ENCODE peak calls at places on chromosomes 3 and 15, in four cellular contexts. One of them, this sample, is unnamed.

GRCh38 chr3:7285502-7285901 is 424.6 kb downstream of the GRM7 start:
- DNase-seq in AG04450: no peak
- DNase-seq in Peyer's patch: no peak
- DNase-seq in dorsolateral prefrontal cortex: no peak
- DNase-seq in this sample: no peak

GRCh38 chr3:63128380-63128779 is 149.7 kb upstream of the SYNPR start:
- DNase-seq in AG04450: no peak
- DNase-seq in Peyer's patch: no peak
- DNase-seq in dorsolateral prefrontal cortex: no peak
- DNase-seq in this sample: no peak

GRCh38 chr3:62057339-62058047 is 315.9 kb downstream of the FEZF2 start:
- DNase-seq in AG04450: no peak
- DNase-seq in dorsolateral prefrontal cortex: no peak
- DNase-seq in Peyer's patch: no peak
- DNase-seq in this sample: no peak

GRCh38 chr15:69504352-69505040 is 51.9 kb downstream of the RPLP1 start:
- DNase-seq in dorsolateral prefrontal cortex: no peak
- DNase-seq in Peyer's patch: no peak
- DNase-seq in AG04450: no peak
- DNase-seq in this sample: no peak

GRCh38 chr3:38168988-38169363 is 3.6 kb downstream of the OXSR1 start:
- DNase-seq in dorsolateral prefrontal cortex: no peak
- DNase-seq in AG04450: no peak
- DNase-seq in Peyer's patch: no peak
- DNase-seq in this sample: no peak

GRCh38 chr3:108953210-108953609 is 469 bp downstream of the GUCA1C start:
- DNase-seq in dorsolateral prefrontal cortex: no peak
- DNase-seq in AG04450: no peak
- DNase-seq in Peyer's patch: no peak
- DNase-seq in this sample: no peak

GRCh38 chr3:43340403-43340802 is 54.1 kb downstream of the SNRK start:
- DNase-seq in dorsolateral prefrontal cortex: no peak
- DNase-seq in AG04450: no peak
- DNase-seq in Peyer's patch: no peak
- DNase-seq in this sample: no peak

GRCh38 chr3:21705769-21706168 is 45.2 kb downstream of the ZNF385D start:
- DNase-seq in AG04450: no peak
- DNase-seq in dorsolateral prefrontal cortex: peak
- DNase-seq in Peyer's patch: no peak
- DNase-seq in this sample: no peak

GRCh38 chr3:38054166-38054991 is 15.4 kb downstream of the DLEC1 start:
- DNase-seq in AG04450: no peak
- DNase-seq in dorsolateral prefrontal cortex: no peak
- DNase-seq in Peyer's patch: no peak
- DNase-seq in this sample: no peak

GRCh38 chr3:179082416-179082815 is 10.8 kb upstream of the ZMAT3 start:
- DNase-seq in AG04450: no peak
- DNase-seq in dorsolateral prefrontal cortex: no peak
- DNase-seq in Peyer's patch: no peak
- DNase-seq in this sample: no peak

GRCh38 chr3:60246361-60246760 is 1004.9 kb downstream of the FHIT start:
- DNase-seq in dorsolateral prefrontal cortex: no peak
- DNase-seq in AG04450: no peak
- DNase-seq in Peyer's patch: no peak
- DNase-seq in this sample: no peak

GRCh38 chr3:42134867-42135464 is 43.8 kb downstream of the TRAK1 start:
- DNase-seq in Peyer's patch: peak
- DNase-seq in AG04450: no peak
- DNase-seq in dorsolateral prefrontal cortex: no peak
- DNase-seq in this sample: no peak

GRCh38 chr15:80823995-80824394 is 44.8 kb downstream of the CEMIP start:
- DNase-seq in Peyer's patch: no peak
- DNase-seq in dorsolateral prefrontal cortex: no peak
- DNase-seq in AG04450: no peak
- DNase-seq in this sample: no peak

GRCh38 chr3:149401215-149401925 is 23.9 kb upstream of the TM4SF1 start:
- DNase-seq in AG04450: peak
- DNase-seq in Peyer's patch: peak
- DNase-seq in dorsolateral prefrontal cortex: no peak
- DNase-seq in this sample: no peak

GRCh38 chr15:36966704-36967103 is 133.6 kb downstream of the MEIS2 start:
- DNase-seq in dorsolateral prefrontal cortex: no peak
- DNase-seq in AG04450: no peak
- DNase-seq in Peyer's patch: no peak
- DNase-seq in this sample: no peak

GRCh38 chr3:173745952-173746682 is 348.6 kb downstream of the NLGN1 start:
- DNase-seq in dorsolateral prefrontal cortex: no peak
- DNase-seq in AG04450: no peak
- DNase-seq in Peyer's patch: no peak
- DNase-seq in this sample: no peak

GRCh38 chr3:70703305-70704102 is 391.1 kb upstream of the MDFIC2 start:
- DNase-seq in dorsolateral prefrontal cortex: no peak
- DNase-seq in AG04450: no peak
- DNase-seq in Peyer's patch: no peak
- DNase-seq in this sample: no peak

GRCh38 chr3:12545473-12545791 is at the start of gene MKRN2OS:
- DNase-seq in Peyer's patch: peak
- DNase-seq in dorsolateral prefrontal cortex: no peak
- DNase-seq in AG04450: no peak
- DNase-seq in this sample: no peak

GRCh38 chr3:194272861-194273266 is 78.3 kb downstream of the CPN2 start:
- DNase-seq in AG04450: no peak
- DNase-seq in dorsolateral prefrontal cortex: peak
- DNase-seq in Peyer's patch: no peak
- DNase-seq in this sample: no peak

GRCh38 chr15:71807125-71807629 is 3.2 kb upstream of the NR2E3 start:
- DNase-seq in dorsolateral prefrontal cortex: no peak
- DNase-seq in Peyer's patch: no peak
- DNase-seq in AG04450: no peak
- DNase-seq in this sample: no peak

GRCh38 chr3:45597166-45597565 is 2.6 kb downstream of the LIMD1 start:
- DNase-seq in Peyer's patch: no peak
- DNase-seq in dorsolateral prefrontal cortex: no peak
- DNase-seq in AG04450: no peak
- DNase-seq in this sample: no peak

GRCh38 chr3:150763841-150764483 is 993 bp upstream of the SIAH2 start:
- DNase-seq in AG04450: no peak
- DNase-seq in dorsolateral prefrontal cortex: peak
- DNase-seq in Peyer's patch: peak
- DNase-seq in this sample: peak
- TF ChIP-seq CTCF in AG04450: peak
- TF ChIP-seq CTCF in dorsolateral prefrontal cortex: peak
- TF ChIP-seq CTCF in Peyer's patch: peak
- TF ChIP-seq CTCF in this sample: peak

DNA sequence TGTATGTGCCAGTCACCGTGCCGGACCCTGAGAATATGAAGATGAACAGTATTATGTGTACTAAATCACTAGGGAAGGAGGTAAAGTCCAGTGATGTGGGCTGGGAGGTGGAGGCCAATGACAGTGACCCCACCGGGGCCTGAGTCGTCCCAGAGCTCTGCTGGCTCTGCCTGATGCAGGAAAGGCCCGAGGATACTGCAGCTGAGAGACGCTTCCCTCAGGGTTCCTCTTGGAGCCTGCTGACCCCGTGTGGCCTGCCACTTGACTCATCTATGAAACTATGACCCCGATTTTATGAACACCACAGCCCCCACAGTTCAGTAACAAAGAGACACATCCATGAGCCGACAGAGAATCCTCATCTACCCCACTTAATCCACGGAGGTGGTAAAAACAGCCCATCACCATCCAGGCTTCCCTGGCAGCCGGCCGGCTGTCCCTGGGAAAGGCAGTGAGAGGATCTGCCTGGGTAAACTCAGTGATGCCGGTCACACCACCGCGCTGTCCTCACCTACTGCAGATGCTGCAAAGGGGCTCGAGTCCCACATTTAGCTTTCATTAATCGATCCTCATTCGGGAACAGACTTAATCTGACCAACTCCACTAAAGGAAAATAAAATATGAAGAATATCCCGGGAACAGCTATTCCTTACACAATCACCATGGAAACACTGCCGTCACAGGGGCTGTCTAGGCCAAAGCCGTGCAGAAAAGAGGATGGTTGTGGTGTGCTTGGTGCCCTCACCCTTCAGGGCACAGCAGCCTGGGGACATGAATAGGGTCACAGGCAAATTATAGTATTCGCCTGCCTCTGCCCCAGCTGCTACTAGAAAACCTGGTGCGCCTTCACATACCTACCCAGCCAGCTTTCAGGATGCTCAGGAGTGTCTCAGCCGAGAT is 82.9 kb downstream of the ARRDC4 start:
- DNase-seq in AG04450: no peak
- DNase-seq in dorsolateral prefrontal cortex: peak
- DNase-seq in Peyer's patch: no peak
- DNase-seq in this sample: no peak
- TF ChIP-seq CTCF in AG04450: no peak
- TF ChIP-seq CTCF in dorsolateral prefrontal cortex: no peak
- TF ChIP-seq CTCF in Peyer's patch: no peak
- TF ChIP-seq CTCF in this sample: no peak

DNA sequence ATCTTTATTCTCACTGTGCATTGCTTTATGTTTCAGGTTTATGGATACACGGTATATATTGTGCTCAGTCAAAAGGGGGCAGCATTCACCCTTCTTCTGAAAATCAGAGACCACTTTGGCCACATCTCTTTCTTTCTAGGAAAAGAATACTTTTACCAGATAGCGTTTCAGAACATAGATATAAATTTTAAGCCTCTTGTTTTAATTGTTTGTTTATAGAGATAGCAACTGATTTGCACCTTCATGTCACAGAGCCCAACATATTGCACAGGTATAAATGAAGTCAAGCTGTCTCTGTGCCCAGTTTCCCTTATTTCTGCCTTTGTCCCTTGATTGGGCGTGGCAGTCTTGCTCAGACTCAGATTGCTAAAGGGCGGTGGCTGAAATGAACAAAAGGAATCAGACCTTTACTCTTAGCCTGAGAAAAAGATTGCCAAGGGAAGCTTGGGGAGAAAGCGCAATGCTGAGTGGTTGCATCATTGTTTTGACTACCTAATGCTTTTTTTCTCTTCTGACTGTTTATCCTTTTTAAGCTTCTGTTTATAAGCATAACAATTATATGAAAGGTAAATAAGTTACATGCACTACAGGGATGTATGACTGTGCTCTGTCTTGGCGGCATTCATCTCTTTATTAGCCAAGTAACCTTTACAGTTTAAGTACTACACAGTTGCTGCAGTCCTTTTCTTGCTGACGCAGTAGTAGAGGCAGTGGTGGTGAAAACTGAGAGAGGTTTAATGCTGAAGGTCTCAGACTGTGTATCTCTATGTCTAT is 70.8 kb upstream of the ZBTB20 start:
- DNase-seq in AG04450: peak
- DNase-seq in Peyer's patch: peak
- DNase-seq in dorsolateral prefrontal cortex: no peak
- DNase-seq in this sample: no peak
- TF ChIP-seq CTCF in AG04450: peak
- TF ChIP-seq CTCF in Peyer's patch: peak
- TF ChIP-seq CTCF in dorsolateral prefrontal cortex: peak
- TF ChIP-seq CTCF in this sample: peak

GRCh38 chr15:54594115-54594514 is 602.6 kb downstream of the RSL24D1 start:
- DNase-seq in dorsolateral prefrontal cortex: no peak
- DNase-seq in AG04450: no peak
- DNase-seq in Peyer's patch: no peak
- DNase-seq in this sample: no peak
- TF ChIP-seq CTCF in dorsolateral prefrontal cortex: no peak
- TF ChIP-seq CTCF in AG04450: no peak
- TF ChIP-seq CTCF in Peyer's patch: no peak
- TF ChIP-seq CTCF in this sample: no peak

DNA sequence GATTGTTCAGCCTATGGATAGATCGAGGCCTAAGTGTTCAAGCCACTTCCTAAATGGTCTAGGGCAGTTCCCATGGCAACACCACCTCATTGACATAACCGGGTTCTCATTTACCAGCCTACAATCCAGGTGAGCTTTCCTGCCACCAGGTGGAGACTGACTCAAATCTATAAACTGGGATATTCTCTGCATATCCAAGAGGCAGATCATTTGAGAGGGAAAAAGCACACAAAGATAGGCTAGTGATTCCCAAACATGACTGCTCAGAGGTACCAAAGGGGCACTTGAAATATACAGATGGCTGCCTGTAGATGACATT is 141.3 kb upstream of the PROK2 start:
- DNase-seq in dorsolateral prefrontal cortex: no peak
- DNase-seq in Peyer's patch: peak
- DNase-seq in AG04450: no peak
- DNase-seq in this sample: no peak
- TF ChIP-seq CTCF in dorsolateral prefrontal cortex: peak
- TF ChIP-seq CTCF in Peyer's patch: no peak
- TF ChIP-seq CTCF in AG04450: peak
- TF ChIP-seq CTCF in this sample: no peak

GRCh38 chr15:47496343-47497185 is 220.7 kb upstream of the SEMA6D start:
- DNase-seq in dorsolateral prefrontal cortex: no peak
- DNase-seq in Peyer's patch: no peak
- DNase-seq in AG04450: no peak
- DNase-seq in this sample: no peak
- TF ChIP-seq CTCF in dorsolateral prefrontal cortex: no peak
- TF ChIP-seq CTCF in Peyer's patch: no peak
- TF ChIP-seq CTCF in AG04450: peak
- TF ChIP-seq CTCF in this sample: no peak